ENCODE peak calls at places on chromosomes 2 and 18, in seven cellular contexts. C is AG09309, P is astrocyte of the spinal cord, N is uterus, O is kidney, J is choroid plexus epithelial cell, H is esophagus muscularis mucosa. B is an unnamed sample.

GRCh38 chr2:27171351-27171848 is 22.6 kb downstream of the TCF23 start:
- DNase-seq in O (no peak), J (no peak), H (no peak), C (no peak), P (no peak), N (no peak), B (no peak)

GRCh38 chr2:28659127-28659526 is 92.5 kb upstream of the PPP1CB start:
- DNase-seq in J (no peak), O (no peak), C (no peak), H (no peak), P (no peak), N (no peak), B (no peak)

GRCh38 chr2:36245632-36246031 is 109.9 kb upstream of the CRIM1 start:
- DNase-seq in H (no peak), O (no peak), P (peak; percentile 4), N (no peak), J (peak; percentile 21), C (no peak), B (no peak)

GRCh38 chr2:230694241-230694640 is 18.4 kb upstream of the CAB39 start:
- DNase-seq in O (no peak), H (no peak), J (no peak), N (no peak), P (no peak), C (no peak), B (no peak)

GRCh38 chr2:197993830-197994229 is 189.4 kb downstream of the PLCL1 start:
- DNase-seq in O (no peak), J (no peak), C (peak; percentile 10), H (no peak), P (peak; percentile 18), N (no peak), B (peak; percentile 36)

GRCh38 chr2:202720226-202720625 is 85.5 kb downstream of the FAM117B start:
- DNase-seq in N (no peak), C (no peak), J (no peak), H (no peak), O (no peak), P (no peak), B (no peak)

GRCh38 chr2:8219631-8220393 is 462.0 kb upstream of the ID2 start:
- DNase-seq in N (no peak), H (peak; percentile 89), J (no peak), P (no peak), C (no peak), O (no peak), B (no peak)

GRCh38 chr2:134570676-134571075 is 148.1 kb downstream of the TMEM163 start:
- DNase-seq in H (no peak), N (no peak), C (no peak), P (no peak), O (no peak), J (no peak), B (no peak)

GRCh38 chr2:70104231-70105111 is 17.2 kb downstream of the PCBP1 start:
- DNase-seq in N (peak; percentile 68), P (peak; percentile 71), O (no peak), C (no peak), H (no peak), J (peak; percentile 85), B (peak; percentile 80)

GRCh38 chr2:63572001-63572400 is 16.3 kb downstream of the WDPCP start:
- DNase-seq in N (no peak), C (no peak), H (no peak), J (no peak), O (no peak), P (no peak), B (no peak)

GRCh38 chr2:201639205-201639604 is 4.1 kb downstream of the TMEM237 start:
- DNase-seq in P (no peak), O (no peak), C (no peak), J (no peak), N (no peak), H (no peak), B (no peak)

GRCh38 chr2:98835831-98836385 is 100.1 kb downstream of the CRACDL start:
- DNase-seq in P (no peak), O (no peak), H (no peak), J (no peak), C (no peak), N (no peak), B (no peak)

GRCh38 chr18:48951448-48952286 is 902 bp upstream of the SMAD7 start:
- DNase-seq in J (peak; percentile 94), N (peak; percentile 86), H (no peak), C (peak; percentile 75), P (peak; percentile 95), O (peak; percentile 97), B (peak; percentile 93)
- TF ChIP-seq CTCF in J (no peak), N (no peak), H (peak; percentile 32), C (peak; percentile 8), P (peak; percentile 37), O (no peak), B (no peak)

GRCh38 chr2:61356958-61357350 is 113.9 kb downstream of the USP34 start:
- DNase-seq in H (no peak), J (peak; percentile 85), N (no peak), P (peak; percentile 46), O (no peak), C (peak; percentile 21), B (peak; percentile 78)

GRCh38 chr2:61354486-61355197 is 116.2 kb downstream of the USP34 start:
- DNase-seq in O (no peak), J (peak; percentile 53), H (no peak), C (no peak), N (no peak), P (no peak), B (no peak)

GRCh38 chr2:61353909-61354308 is 117.0 kb downstream of the USP34 start:
- DNase-seq in O (no peak), C (no peak), J (no peak), P (no peak), H (no peak), N (no peak), B (no peak)

GRCh38 chr2:61357681-61358080 is 113.2 kb downstream of the USP34 start:
- DNase-seq in O (no peak), C (no peak), J (peak; percentile 37), P (no peak), N (no peak), H (no peak), B (peak; percentile 25)

DNA sequence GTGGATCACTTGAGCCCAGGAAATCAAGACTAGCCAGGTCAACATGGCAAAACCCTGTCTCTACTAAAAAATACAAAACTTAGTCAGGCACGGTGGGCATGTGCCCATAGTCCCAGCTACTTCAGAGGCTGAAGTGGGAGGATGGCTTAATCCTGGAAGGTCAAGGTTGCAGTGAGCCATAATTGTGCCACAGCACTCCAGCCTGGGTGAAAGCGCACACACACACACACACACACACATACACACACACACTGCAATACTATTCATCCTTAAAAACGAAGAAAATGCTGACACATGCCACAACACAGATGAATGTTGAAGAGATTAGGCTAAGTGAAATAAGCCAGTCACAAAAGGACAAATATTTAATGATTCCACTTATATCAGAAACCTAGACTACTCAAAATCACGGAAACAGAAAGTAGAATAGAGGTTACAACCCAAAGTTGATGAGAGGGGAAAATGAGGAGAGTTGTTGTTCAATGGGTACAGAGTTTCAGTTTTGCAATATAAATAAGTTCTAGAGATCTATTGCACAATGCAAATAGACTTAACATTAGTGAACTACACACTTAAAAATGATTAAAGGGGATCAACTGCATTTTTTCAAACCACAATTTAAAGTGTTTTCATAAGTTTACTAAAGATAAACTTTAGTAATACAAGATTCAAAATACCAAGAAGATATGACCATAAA is 114.5 kb downstream of the USP34 start:
- DNase-seq in C (peak; percentile 2), H (no peak), N (no peak), P (no peak), O (no peak), J (peak; percentile 58), B (no peak)
- H3K4me3 ChIP-seq in C (no peak overlapping the region), H (no peak overlapping the region), N (no peak overlapping the region), P (no peak overlapping the region), O (no peak overlapping the region), J (no peak overlapping the region), B (no peak overlapping the region)

GRCh38 chr2:121008978-121009377 is 273.3 kb downstream of the GLI2 start:
- DNase-seq in P (no peak), N (no peak), J (peak; percentile 13), C (no peak), H (no peak), O (no peak), B (peak; percentile 5)
- TF ChIP-seq CTCF in P (peak; percentile 40), N (no peak), J (peak; percentile 56), C (peak; percentile 36), H (no peak), O (no peak), B (peak; percentile 40)

DNA sequence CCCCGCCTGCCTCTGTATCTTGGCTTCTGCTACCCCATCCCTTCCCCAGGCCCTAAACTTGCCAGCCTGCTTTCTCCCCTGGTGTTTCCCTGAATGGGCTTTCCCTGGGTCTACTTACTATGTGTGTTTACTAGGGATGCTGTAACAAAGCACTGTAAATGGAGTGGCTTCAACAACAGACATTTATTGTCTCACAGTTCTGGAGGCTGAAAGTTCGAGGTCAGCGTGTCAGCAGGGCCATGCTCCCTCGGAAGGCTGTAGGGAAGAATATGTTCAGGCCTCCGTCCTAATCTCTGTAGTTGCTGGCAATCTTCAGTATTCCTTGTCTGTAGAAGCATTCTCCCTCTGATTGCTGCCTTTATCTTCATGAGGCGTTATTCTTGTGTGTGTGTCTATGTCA is 113.6 kb downstream of the DDX1 start:
- DNase-seq in J (no peak), O (no peak), N (no peak), P (no peak), H (no peak), C (no peak), B (no peak)
- H3K4me3 ChIP-seq in J (no peak overlapping the region), O (no peak overlapping the region), N (no peak overlapping the region), P (no peak overlapping the region), H (no peak overlapping the region), C (no peak overlapping the region), B (no peak overlapping the region)

DNA sequence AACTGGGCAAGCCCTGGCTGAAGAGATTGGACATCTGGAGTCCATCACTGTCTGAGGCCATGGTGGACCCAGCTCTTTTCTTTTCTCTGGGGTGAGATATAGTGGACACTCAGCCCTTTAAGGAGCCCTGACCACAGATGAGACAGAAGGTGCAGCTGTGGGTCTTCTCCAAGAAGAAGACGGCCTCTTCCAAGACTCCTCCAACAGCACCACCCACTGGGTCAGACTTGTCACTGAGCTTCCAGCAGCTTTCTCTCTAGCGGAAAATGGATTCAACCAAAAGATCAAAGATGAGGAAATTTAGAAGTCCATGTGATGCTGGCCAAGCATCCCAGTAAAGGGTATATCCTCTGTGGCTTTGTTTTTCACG is 27.3 kb downstream of the TWIST2 start:
- DNase-seq in N (no peak), C (no peak), P (peak; percentile 28), O (no peak), J (peak; percentile 75), H (no peak), B (peak; percentile 44)
- TF ChIP-seq CTCF in N (no peak), C (peak; percentile 52), P (peak; percentile 17), O (no peak), J (peak; percentile 72), H (peak; percentile 17), B (peak; percentile 22)